ENCODE peak calls at places on chromosomes 7 and 10, in four cellular contexts. H, V, J and A are unnamed samples.

GRCh38 chr10:54133201-54133600 is 667.8 kb downstream of the PCDH15 start:
- DNase-seq in V (no peak), J (no peak), H (no peak), A (no peak)

GRCh38 chr7:102117743-102118142 is 168.9 kb upstream of the SH2B2 start:
- DNase-seq in J (no peak), V (no peak), H (no peak), A (no peak)

GRCh38 chr7:159269745-159270144 is 125.1 kb upstream of the VIPR2 start:
- DNase-seq in V (no peak), J (no peak), H (no peak), A (no peak)

GRCh38 chr7:134042307-134042706 is 84.8 kb upstream of the LRGUK start:
- DNase-seq in J (no peak), H (no peak), V (no peak), A (no peak)

GRCh38 chr7:156616269-156617202 is 24.0 kb upstream of the RNF32 start:
- DNase-seq in J (no peak), H (peak), V (peak), A (no peak)

GRCh38 chr7:135748770-135749169 is at the start of gene FAM180A:
- DNase-seq in V (no peak), J (no peak), H (no peak), A (no peak)

GRCh38 chr10:109593686-109594085 is 329.6 kb downstream of the XPNPEP1 start:
- DNase-seq in V (no peak), H (no peak), J (no peak), A (no peak)

GRCh38 chr7:11858668-11859302 is 26.8 kb upstream of the THSD7A start:
- DNase-seq in J (no peak), H (no peak), V (no peak), A (no peak)

GRCh38 chr10:3720228-3721019 is 64.6 kb downstream of the KLF6 start:
- DNase-seq in J (no peak), H (peak), V (no peak), A (no peak)

GRCh38 chr7:153392726-153393125 is 633.2 kb downstream of the ACTR3B start:
- DNase-seq in V (no peak), J (no peak), H (no peak), A (no peak)

GRCh38 chr10:79023489-79024162 is 45.1 kb upstream of the ZMIZ1 start:
- DNase-seq in J (no peak), V (no peak), H (no peak), A (no peak)

GRCh38 chr10:110643670-110644597 is at the start of gene RBM20:
- DNase-seq in J (no peak), H (no peak), V (peak), A (peak)

GRCh38 chr7:21507627-21508343 is 35.1 kb upstream of the DNAH11 start:
- DNase-seq in J (no peak), V (peak), H (peak), A (peak)

GRCh38 chr7:27921081-27921836 is 181.3 kb downstream of the TAX1BP1 start:
- DNase-seq in J (peak), H (peak), V (no peak), A (peak)

GRCh38 chr7:135538387-135538786 is 19.3 kb upstream of the NUP205 start:
- DNase-seq in H (no peak), J (no peak), V (no peak), A (no peak)

GRCh38 chr7:105389090-105389650 is 449 bp upstream of the SRPK2 start:
- DNase-seq in V (peak), H (peak), J (no peak), A (no peak)

GRCh38 chr7:2157473-2158279 is 75.1 kb downstream of the MAD1L1 start:
- DNase-seq in H (no peak), J (no peak), V (peak), A (no peak)

GRCh38 chr7:34596887-34597286 is 61.1 kb upstream of the NPSR1 start:
- DNase-seq in J (no peak), V (peak), H (peak), A (no peak)

GRCh38 chr7:43697690-43698089 is 31.6 kb downstream of the COA1 start:
- DNase-seq in H (no peak), J (no peak), V (no peak), A (no peak)

GRCh38 chr10:29712108-29712507 is 77.3 kb upstream of the SVIL start:
- DNase-seq in H (peak), V (peak), J (no peak), A (no peak)

GRCh38 chr10:126088144-126088543 is 191.8 kb downstream of the FANK1 start:
- DNase-seq in V (no peak), H (no peak), J (no peak), A (peak)

GRCh38 chr7:56062382-56062781 is 1.7 kb upstream of the SUMF2 start:
- DNase-seq in J (no peak), H (peak), V (no peak), A (no peak)

GRCh38 chr10:51137741-51138529 is 63.6 kb downstream of the PRKG1 start:
- DNase-seq in J (no peak), H (no peak), V (no peak), A (no peak)

GRCh38 chr7:127953966-127954365 is 77.3 kb downstream of the LRRC4 start:
- DNase-seq in H (no peak), J (no peak), V (no peak), A (no peak)

GRCh38 chr7:23852135-23852534 is 142.1 kb downstream of the STK31 start:
- DNase-seq in V (no peak), J (no peak), H (no peak), A (no peak)

GRCh38 chr7:2168612-2169312 is 64.0 kb downstream of the MAD1L1 start:
- DNase-seq in J (no peak), V (no peak), H (no peak), A (no peak)

GRCh38 chr10:5556576-5556975 is 31.8 kb downstream of the CALML3 start:
- DNase-seq in H (no peak), V (no peak), J (no peak), A (no peak)

GRCh38 chr7:128947854-128948253 is 10.1 kb downstream of the IRF5 start:
- DNase-seq in J (no peak), V (no peak), H (no peak), A (no peak)

GRCh38 chr7:28818996-28819395 is 139.1 kb downstream of the TRIL start:
- DNase-seq in H (no peak), J (no peak), V (no peak), A (no peak)

GRCh38 chr7:131235489-131236317 is 92.0 kb upstream of the MKLN1 start:
- DNase-seq in H (peak), J (no peak), V (no peak), A (no peak)

GRCh38 chr7:132243463-132243862 is 332.8 kb downstream of the PLXNA4 start:
- DNase-seq in J (no peak), V (no peak), H (no peak), A (no peak)

GRCh38 chr7:144738708-144739314 is 97.0 kb downstream of the TPK1 start:
- DNase-seq in J (no peak), H (peak), V (no peak), A (peak)

GRCh38 chr7:42262907-42263466 is 26.0 kb upstream of the GLI3 start:
- DNase-seq in H (no peak), J (no peak), V (no peak), A (no peak)

GRCh38 chr10:29689001-29689400 is 54.2 kb upstream of the SVIL start:
- DNase-seq in V (no peak), J (no peak), H (peak), A (no peak)

GRCh38 chr7:106225856-106226255 is 58.9 kb downstream of the NAMPT start:
- DNase-seq in V (no peak), H (no peak), J (no peak), A (no peak)

GRCh38 chr10:759898-760477 is 70.5 kb upstream of the DIP2C start:
- DNase-seq in V (no peak), H (no peak), J (no peak), A (no peak)

GRCh38 chr10:75878586-75878985 is 447.2 kb downstream of the LRMDA start:
- DNase-seq in J (no peak), V (no peak), H (no peak), A (no peak)

GRCh38 chr10:87842220-87842641 is 21.1 kb downstream of the KLLN start:
- DNase-seq in J (no peak), V (no peak), H (peak), A (no peak)

GRCh38 chr7:913736-914520 is 37.6 kb downstream of the GET4 start:
- DNase-seq in H (no peak), V (no peak), J (no peak), A (no peak)

GRCh38 chr7:916291-916941 is 38.1 kb downstream of the ADAP1 start:
- DNase-seq in J (no peak), H (no peak), V (no peak), A (no peak)

GRCh38 chr7:914521-915194 is 38.3 kb downstream of the GET4 start:
- DNase-seq in J (no peak), V (no peak), H (no peak), A (no peak)

GRCh38 chr7:917255-918117 is 37.0 kb downstream of the ADAP1 start:
- DNase-seq in J (no peak), H (no peak), V (peak), A (no peak)

DNA sequence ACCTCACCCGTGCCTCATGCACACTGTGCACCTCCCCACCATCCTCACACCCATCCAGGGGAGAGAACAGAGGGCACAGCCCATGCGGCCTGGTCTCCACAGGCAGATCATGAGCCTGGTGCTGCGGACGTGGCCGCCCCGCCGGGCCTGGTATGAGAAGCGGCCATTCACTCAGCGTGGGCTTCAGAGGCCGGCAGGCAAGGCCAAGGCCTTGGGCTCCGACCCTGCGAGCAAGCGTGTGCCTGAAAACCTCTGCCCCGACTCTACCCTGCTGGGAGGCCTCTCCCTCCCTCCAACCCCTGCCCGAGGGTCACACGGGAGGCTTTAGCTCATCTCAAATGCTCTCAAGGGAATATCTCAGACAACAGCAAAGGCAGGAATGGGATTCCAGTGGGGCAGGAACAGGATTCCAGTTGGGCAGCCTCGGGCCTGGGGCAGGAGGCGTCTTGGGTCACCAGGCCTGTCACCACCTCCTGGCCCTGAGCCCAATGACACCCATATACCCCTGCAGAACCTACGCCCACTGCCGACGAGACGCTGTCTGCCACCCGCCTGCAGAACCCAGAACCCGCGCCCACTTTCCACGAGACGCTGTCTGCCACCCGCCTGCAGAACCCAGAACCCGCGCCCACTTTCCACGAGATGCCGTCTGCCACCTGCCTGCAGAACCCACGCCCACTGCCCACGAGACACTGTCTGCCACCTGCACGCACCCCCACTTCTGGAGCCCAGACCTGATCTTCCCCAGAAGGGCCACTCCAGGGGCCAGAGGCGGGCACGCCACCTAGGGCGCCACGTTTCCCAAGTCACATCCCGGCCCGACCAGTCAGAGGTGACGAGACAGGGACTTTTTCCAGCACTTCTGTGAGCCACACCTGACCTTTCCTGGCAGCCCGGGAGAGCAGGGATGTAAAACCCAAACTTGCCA is 38.9 kb downstream of the ADAP1 start:
- DNase-seq in J (no peak), H (no peak), V (no peak), A (no peak)
- TF ChIP-seq TCF7 in J (no peak), H (no peak), V (no peak), A (no peak)

GRCh38 chr10:96043157-96043894 is at the start of gene CCNJ:
- DNase-seq in V (peak), H (peak), J (peak), A (peak)

GRCh38 chr10:96034625-96035024 is 8.8 kb upstream of the CCNJ start:
- DNase-seq in H (no peak), V (no peak), J (no peak), A (no peak)

GRCh38 chr10:96041146-96041545 is 2.2 kb upstream of the CCNJ start:
- DNase-seq in H (no peak), J (no peak), V (no peak), A (no peak)

GRCh38 chr10:96043895-96044580 is 655 bp downstream of the CCNJ start:
- DNase-seq in J (no peak), V (peak), H (peak), A (peak)

DNA sequence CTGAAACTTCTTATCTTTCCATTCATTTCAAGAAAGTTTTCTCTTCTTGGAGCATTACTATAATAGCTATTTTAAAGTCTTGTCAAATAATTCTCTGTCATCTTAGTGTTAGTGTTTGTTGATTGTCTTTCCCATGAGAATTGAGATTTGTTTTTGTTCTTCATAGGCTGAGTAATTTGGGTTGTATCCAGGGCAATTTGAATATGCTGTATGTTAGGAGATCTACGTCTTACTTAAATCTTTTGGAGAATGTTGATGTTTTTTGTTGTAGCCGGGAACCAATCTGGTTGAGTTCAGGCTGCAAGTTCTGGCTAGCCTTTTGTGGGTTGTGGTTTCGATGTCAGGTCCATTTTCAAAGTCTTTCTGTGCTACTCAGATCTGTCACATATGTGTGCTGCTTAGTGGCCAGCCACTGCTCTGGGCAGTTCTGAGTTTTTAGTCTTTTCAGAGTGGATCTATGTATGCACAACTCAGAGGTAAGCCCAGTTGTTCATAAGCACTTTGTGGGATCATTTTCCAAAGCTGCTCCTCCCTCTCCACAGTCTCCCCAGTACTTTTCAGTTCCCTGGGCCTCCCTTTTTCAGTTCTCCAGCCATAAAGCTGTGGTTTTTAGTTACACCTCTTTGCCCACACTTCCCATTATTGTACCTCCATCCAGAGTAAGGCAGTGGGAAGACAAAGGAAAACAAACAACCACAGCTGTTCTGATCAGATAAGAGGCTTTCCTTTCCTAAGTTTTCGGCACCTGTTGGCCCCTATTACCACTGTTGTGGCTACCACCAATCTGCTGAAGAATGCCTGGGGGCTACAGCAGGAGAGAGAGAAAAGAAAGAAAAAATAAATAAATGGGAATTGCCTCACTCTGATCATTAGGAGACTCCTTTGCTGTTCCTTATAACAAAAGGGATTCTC is 4.7 kb upstream of the CCNJ start:
- DNase-seq in V (no peak), J (no peak), H (no peak), A (no peak)
- TF ChIP-seq TCF7 in V (no peak), J (no peak), H (no peak), A (no peak)

GRCh38 chr10:101896466-101896865 is 52.9 kb upstream of the KCNIP2 start:
- DNase-seq in H (no peak), V (no peak), J (no peak), A (no peak)
- TF ChIP-seq TCF7 in H (no peak), V (no peak), J (no peak), A (no peak)

GRCh38 chr10:37789590-37789989 is 67.8 kb downstream of the ZNF248 start:
- DNase-seq in J (no peak), V (no peak), H (peak), A (no peak)
- TF ChIP-seq TCF7 in J (no peak), V (no peak), H (peak), A (no peak)

GRCh38 chr10:86411281-86411841 is 44.8 kb upstream of the GRID1 start:
- DNase-seq in J (peak), V (no peak), H (peak), A (no peak)
- TF ChIP-seq TCF7 in J (no peak), V (no peak), H (no peak), A (no peak)

DNA sequence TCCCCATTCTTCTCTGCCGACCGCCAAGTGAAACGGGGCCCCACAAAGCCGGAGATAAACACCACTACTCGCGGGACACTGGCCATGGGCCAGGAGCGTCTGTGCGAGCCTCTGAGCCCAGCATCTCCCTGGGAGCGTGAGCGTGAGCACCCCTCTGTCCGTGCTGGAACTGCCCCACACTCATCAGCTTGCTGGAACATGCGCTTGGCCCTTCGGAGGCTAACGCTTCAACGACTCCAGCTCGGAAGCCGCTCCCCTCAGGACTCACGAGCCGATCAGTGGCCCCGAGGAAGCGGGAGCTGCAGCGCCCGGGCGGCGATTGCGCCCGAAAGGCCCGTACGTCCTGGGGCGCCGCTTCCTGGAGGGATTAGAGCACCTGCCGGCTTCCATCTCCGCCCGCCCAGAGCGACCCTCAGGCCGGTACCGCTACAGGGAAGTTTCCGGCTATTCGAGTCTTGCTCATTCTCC is 1.2 kb downstream of the TLL2 start:
- DNase-seq in H (no peak), J (no peak), V (peak), A (no peak)
- TF ChIP-seq TCF7 in H (no peak), J (no peak), V (no peak), A (no peak)